ENCODE peak calls at places on chromosomes 3 and 15, in ten cellular contexts. One of them, this sample, is unnamed.

GRCh38 chr3:89372456-89372855 is 265.0 kb downstream of the EPHA3 start:
- DNase-seq in ovary: no peak
- DNase-seq in adipocyte: peak
- DNase-seq in NT2/D1: no peak
- DNase-seq in psoas muscle: no peak
- DNase-seq in left lung: no peak
- DNase-seq in fibroblast of villous mesenchyme: no peak
- DNase-seq in heart right ventricle: no peak
- DNase-seq in kidney: no peak
- DNase-seq in neuronal stem cell: no peak
- DNase-seq in this sample: no peak

GRCh38 chr3:41674449-41674848 is 287.5 kb downstream of the ULK4 start:
- DNase-seq in ovary: no peak
- DNase-seq in adipocyte: no peak
- DNase-seq in NT2/D1: no peak
- DNase-seq in psoas muscle: no peak
- DNase-seq in left lung: no peak
- DNase-seq in fibroblast of villous mesenchyme: no peak
- DNase-seq in heart right ventricle: no peak
- DNase-seq in kidney: no peak
- DNase-seq in neuronal stem cell: no peak
- DNase-seq in this sample: no peak

GRCh38 chr15:68781766-68782588 is 38.7 kb downstream of the ANP32A start:
- DNase-seq in ovary: peak
- DNase-seq in adipocyte: no peak
- DNase-seq in NT2/D1: no peak
- DNase-seq in psoas muscle: peak
- DNase-seq in left lung: peak
- DNase-seq in fibroblast of villous mesenchyme: no peak
- DNase-seq in heart right ventricle: peak
- DNase-seq in kidney: peak
- DNase-seq in neuronal stem cell: no peak
- DNase-seq in this sample: no peak

GRCh38 chr3:67123914-67124313 is 125.8 kb downstream of the KBTBD8 start:
- DNase-seq in ovary: no peak
- DNase-seq in adipocyte: no peak
- DNase-seq in NT2/D1: no peak
- DNase-seq in psoas muscle: no peak
- DNase-seq in left lung: no peak
- DNase-seq in fibroblast of villous mesenchyme: no peak
- DNase-seq in heart right ventricle: no peak
- DNase-seq in kidney: no peak
- DNase-seq in neuronal stem cell: no peak
- DNase-seq in this sample: no peak

GRCh38 chr3:70049761-70050160 is 50.2 kb downstream of the SAMMSON start:
- DNase-seq in ovary: no peak
- DNase-seq in adipocyte: peak
- DNase-seq in NT2/D1: no peak
- DNase-seq in psoas muscle: no peak
- DNase-seq in left lung: no peak
- DNase-seq in fibroblast of villous mesenchyme: peak
- DNase-seq in heart right ventricle: no peak
- DNase-seq in kidney: no peak
- DNase-seq in neuronal stem cell: no peak
- DNase-seq in this sample: no peak

GRCh38 chr15:28921336-28921735 is 35.6 kb downstream of the APBA2 start:
- DNase-seq in ovary: no peak
- DNase-seq in adipocyte: no peak
- DNase-seq in NT2/D1: no peak
- DNase-seq in psoas muscle: no peak
- DNase-seq in left lung: no peak
- DNase-seq in fibroblast of villous mesenchyme: no peak
- DNase-seq in heart right ventricle: no peak
- DNase-seq in kidney: peak
- DNase-seq in neuronal stem cell: no peak
- DNase-seq in this sample: no peak

GRCh38 chr3:141798455-141798854 is 35.2 kb downstream of the GRK7 start:
- DNase-seq in ovary: peak
- DNase-seq in adipocyte: no peak
- DNase-seq in NT2/D1: no peak
- DNase-seq in psoas muscle: no peak
- DNase-seq in left lung: no peak
- DNase-seq in fibroblast of villous mesenchyme: peak
- DNase-seq in heart right ventricle: peak
- DNase-seq in kidney: peak
- DNase-seq in neuronal stem cell: no peak
- DNase-seq in this sample: no peak

GRCh38 chr15:64152507-64153387 is 1.2 kb downstream of the SNX22 start:
- DNase-seq in ovary: no peak
- DNase-seq in adipocyte: peak
- DNase-seq in NT2/D1: no peak
- DNase-seq in psoas muscle: no peak
- DNase-seq in left lung: no peak
- DNase-seq in fibroblast of villous mesenchyme: no peak
- DNase-seq in heart right ventricle: no peak
- DNase-seq in kidney: peak
- DNase-seq in neuronal stem cell: no peak
- DNase-seq in this sample: no peak

GRCh38 chr3:129950318-129951046 is 24.0 kb upstream of the TRH start:
- DNase-seq in ovary: no peak
- DNase-seq in adipocyte: no peak
- DNase-seq in NT2/D1: no peak
- DNase-seq in psoas muscle: no peak
- DNase-seq in left lung: no peak
- DNase-seq in fibroblast of villous mesenchyme: no peak
- DNase-seq in heart right ventricle: no peak
- DNase-seq in kidney: no peak
- DNase-seq in neuronal stem cell: no peak
- DNase-seq in this sample: no peak

GRCh38 chr3:30503431-30503830 is 103.0 kb upstream of the TGFBR2 start:
- DNase-seq in ovary: no peak
- DNase-seq in adipocyte: no peak
- DNase-seq in NT2/D1: no peak
- DNase-seq in psoas muscle: no peak
- DNase-seq in left lung: no peak
- DNase-seq in fibroblast of villous mesenchyme: no peak
- DNase-seq in heart right ventricle: no peak
- DNase-seq in kidney: no peak
- DNase-seq in neuronal stem cell: no peak
- DNase-seq in this sample: no peak

GRCh38 chr3:184654375-184654774 is 57.5 kb downstream of the MAGEF1 start:
- DNase-seq in ovary: no peak
- DNase-seq in adipocyte: no peak
- DNase-seq in NT2/D1: no peak
- DNase-seq in psoas muscle: no peak
- DNase-seq in left lung: no peak
- DNase-seq in fibroblast of villous mesenchyme: no peak
- DNase-seq in heart right ventricle: no peak
- DNase-seq in kidney: no peak
- DNase-seq in neuronal stem cell: no peak
- DNase-seq in this sample: no peak

GRCh38 chr3:193744822-193745684 is 152.0 kb downstream of the OPA1 start:
- DNase-seq in ovary: no peak
- DNase-seq in adipocyte: no peak
- DNase-seq in NT2/D1: no peak
- DNase-seq in psoas muscle: no peak
- DNase-seq in left lung: no peak
- DNase-seq in fibroblast of villous mesenchyme: peak
- DNase-seq in heart right ventricle: no peak
- DNase-seq in kidney: peak
- DNase-seq in neuronal stem cell: no peak
- DNase-seq in this sample: no peak

GRCh38 chr3:122350814-122351418 is 25.9 kb downstream of the CSTA start:
- DNase-seq in ovary: no peak
- DNase-seq in adipocyte: peak
- DNase-seq in NT2/D1: no peak
- DNase-seq in psoas muscle: no peak
- DNase-seq in left lung: no peak
- DNase-seq in fibroblast of villous mesenchyme: peak
- DNase-seq in heart right ventricle: no peak
- DNase-seq in kidney: no peak
- DNase-seq in neuronal stem cell: no peak
- DNase-seq in this sample: no peak

GRCh38 chr3:14150491-14151230 is 25.8 kb downstream of the TMEM43 start:
- DNase-seq in ovary: no peak
- DNase-seq in adipocyte: no peak
- DNase-seq in NT2/D1: no peak
- DNase-seq in psoas muscle: no peak
- DNase-seq in left lung: no peak
- DNase-seq in fibroblast of villous mesenchyme: no peak
- DNase-seq in heart right ventricle: no peak
- DNase-seq in kidney: no peak
- DNase-seq in neuronal stem cell: no peak
- DNase-seq in this sample: no peak

GRCh38 chr15:81209635-81210034 is 13.0 kb downstream of the IL16 start:
- DNase-seq in ovary: no peak
- DNase-seq in adipocyte: peak
- DNase-seq in NT2/D1: no peak
- DNase-seq in psoas muscle: peak
- DNase-seq in left lung: no peak
- DNase-seq in fibroblast of villous mesenchyme: no peak
- DNase-seq in heart right ventricle: peak
- DNase-seq in kidney: no peak
- DNase-seq in neuronal stem cell: no peak
- DNase-seq in this sample: no peak

GRCh38 chr3:126958638-126959085 is 24.3 kb upstream of the PLXNA1 start:
- DNase-seq in ovary: no peak
- DNase-seq in adipocyte: no peak
- DNase-seq in NT2/D1: no peak
- DNase-seq in psoas muscle: no peak
- DNase-seq in left lung: peak
- DNase-seq in fibroblast of villous mesenchyme: no peak
- DNase-seq in heart right ventricle: no peak
- DNase-seq in kidney: peak
- DNase-seq in neuronal stem cell: no peak
- DNase-seq in this sample: no peak

GRCh38 chr3:45185461-45185860 is 39.3 kb upstream of the CDCP1 start:
- DNase-seq in ovary: no peak
- DNase-seq in adipocyte: no peak
- DNase-seq in NT2/D1: no peak
- DNase-seq in psoas muscle: no peak
- DNase-seq in left lung: no peak
- DNase-seq in fibroblast of villous mesenchyme: no peak
- DNase-seq in heart right ventricle: no peak
- DNase-seq in kidney: no peak
- DNase-seq in neuronal stem cell: no peak
- DNase-seq in this sample: no peak

GRCh38 chr15:81813215-81813614 is 232.6 kb downstream of the MEX3B start:
- DNase-seq in ovary: no peak
- DNase-seq in adipocyte: no peak
- DNase-seq in NT2/D1: peak
- DNase-seq in psoas muscle: no peak
- DNase-seq in left lung: no peak
- DNase-seq in fibroblast of villous mesenchyme: no peak
- DNase-seq in heart right ventricle: no peak
- DNase-seq in kidney: no peak
- DNase-seq in neuronal stem cell: no peak
- DNase-seq in this sample: peak

GRCh38 chr3:96478496-96478895 is 335.9 kb upstream of the EPHA6 start:
- DNase-seq in ovary: no peak
- DNase-seq in adipocyte: no peak
- DNase-seq in NT2/D1: no peak
- DNase-seq in psoas muscle: no peak
- DNase-seq in left lung: no peak
- DNase-seq in fibroblast of villous mesenchyme: no peak
- DNase-seq in heart right ventricle: no peak
- DNase-seq in kidney: no peak
- DNase-seq in neuronal stem cell: no peak
- DNase-seq in this sample: no peak

DNA sequence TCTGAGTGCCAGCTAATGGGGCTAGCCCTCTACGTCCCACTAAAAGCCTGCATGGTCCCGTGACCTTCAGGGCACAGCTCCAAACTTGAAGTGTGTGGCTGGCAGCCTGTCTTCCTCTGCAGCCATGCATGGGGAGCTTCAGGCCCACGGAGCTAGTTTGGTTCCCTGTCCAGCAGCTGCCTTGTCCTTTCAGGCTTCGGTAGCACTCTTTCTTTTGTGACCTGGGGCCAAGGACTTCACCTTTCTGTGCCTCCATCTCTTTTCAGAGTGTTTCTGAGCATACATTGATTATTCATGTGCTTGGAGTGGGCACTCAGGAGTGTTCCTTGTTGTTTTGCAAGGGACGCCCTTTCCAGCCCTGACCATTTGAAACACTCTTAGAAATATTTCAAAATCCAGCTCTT is 155.2 kb downstream of the DNAJB8 start:
- DNase-seq in ovary: no peak
- DNase-seq in adipocyte: no peak
- DNase-seq in NT2/D1: no peak
- DNase-seq in psoas muscle: no peak
- DNase-seq in left lung: peak
- DNase-seq in fibroblast of villous mesenchyme: no peak
- DNase-seq in heart right ventricle: peak
- DNase-seq in kidney: no peak
- DNase-seq in neuronal stem cell: no peak
- DNase-seq in this sample: no peak
- H3K4me3 ChIP-seq in ovary: no peak
- H3K4me3 ChIP-seq in adipocyte: no peak
- H3K4me3 ChIP-seq in NT2/D1: no peak
- H3K4me3 ChIP-seq in psoas muscle: no peak
- H3K4me3 ChIP-seq in left lung: no peak
- H3K4me3 ChIP-seq in fibroblast of villous mesenchyme: no peak
- H3K4me3 ChIP-seq in heart right ventricle: no peak
- H3K4me3 ChIP-seq in kidney: no peak
- H3K4me3 ChIP-seq in neuronal stem cell: no peak
- H3K4me3 ChIP-seq in this sample: no peak

GRCh38 chr3:125151916-125152315 is 60.6 kb downstream of the SLC12A8 start:
- DNase-seq in ovary: no peak
- DNase-seq in adipocyte: peak
- DNase-seq in NT2/D1: no peak
- DNase-seq in psoas muscle: no peak
- DNase-seq in left lung: no peak
- DNase-seq in fibroblast of villous mesenchyme: peak
- DNase-seq in heart right ventricle: no peak
- DNase-seq in kidney: no peak
- DNase-seq in neuronal stem cell: no peak
- DNase-seq in this sample: no peak
- H3K4me3 ChIP-seq in ovary: no peak
- H3K4me3 ChIP-seq in adipocyte: peak
- H3K4me3 ChIP-seq in NT2/D1: no peak
- H3K4me3 ChIP-seq in psoas muscle: no peak
- H3K4me3 ChIP-seq in left lung: no peak
- H3K4me3 ChIP-seq in fibroblast of villous mesenchyme: no peak
- H3K4me3 ChIP-seq in heart right ventricle: no peak
- H3K4me3 ChIP-seq in kidney: no peak
- H3K4me3 ChIP-seq in neuronal stem cell: no peak
- H3K4me3 ChIP-seq in this sample: no peak

GRCh38 chr15:78263907-78264303 is 457 bp upstream of the DNAJA4 start:
- DNase-seq in ovary: no peak
- DNase-seq in adipocyte: no peak
- DNase-seq in NT2/D1: no peak
- DNase-seq in psoas muscle: no peak
- DNase-seq in left lung: no peak
- DNase-seq in fibroblast of villous mesenchyme: no peak
- DNase-seq in heart right ventricle: peak
- DNase-seq in kidney: no peak
- DNase-seq in neuronal stem cell: no peak
- DNase-seq in this sample: no peak
- H3K4me3 ChIP-seq in ovary: peak
- H3K4me3 ChIP-seq in adipocyte: peak
- H3K4me3 ChIP-seq in NT2/D1: no peak
- H3K4me3 ChIP-seq in psoas muscle: peak
- H3K4me3 ChIP-seq in left lung: peak
- H3K4me3 ChIP-seq in fibroblast of villous mesenchyme: peak
- H3K4me3 ChIP-seq in heart right ventricle: peak
- H3K4me3 ChIP-seq in kidney: peak
- H3K4me3 ChIP-seq in neuronal stem cell: no peak
- H3K4me3 ChIP-seq in this sample: peak

GRCh38 chr3:86954226-86954625 is 36.7 kb downstream of the VGLL3 start:
- DNase-seq in ovary: no peak
- DNase-seq in adipocyte: peak
- DNase-seq in NT2/D1: no peak
- DNase-seq in psoas muscle: no peak
- DNase-seq in left lung: no peak
- DNase-seq in fibroblast of villous mesenchyme: no peak
- DNase-seq in heart right ventricle: no peak
- DNase-seq in kidney: no peak
- DNase-seq in neuronal stem cell: no peak
- DNase-seq in this sample: no peak
- H3K4me3 ChIP-seq in ovary: no peak
- H3K4me3 ChIP-seq in adipocyte: peak
- H3K4me3 ChIP-seq in NT2/D1: no peak
- H3K4me3 ChIP-seq in psoas muscle: no peak
- H3K4me3 ChIP-seq in left lung: no peak
- H3K4me3 ChIP-seq in fibroblast of villous mesenchyme: no peak
- H3K4me3 ChIP-seq in heart right ventricle: no peak
- H3K4me3 ChIP-seq in kidney: no peak
- H3K4me3 ChIP-seq in neuronal stem cell: no peak
- H3K4me3 ChIP-seq in this sample: no peak

This sample was measured in iPS DF 6.9.